ENCODE peak calls at places on chromosome 11, in four cellular contexts. Q, V, U and N are unnamed samples.

GRCh38 chr11:114274637-114275036 is 21.6 kb upstream of the NNMT start:
- DNase-seq in Q (no peak), U (no peak), V (no peak), N (no peak)

GRCh38 chr11:89347071-89347470 is 144.1 kb downstream of the NOX4 start:
- DNase-seq in Q (no peak), V (no peak), U (no peak), N (no peak)

GRCh38 chr11:111097191-111097590 is 148.3 kb upstream of the POU2AF2 start:
- DNase-seq in V (peak; percentile 62), Q (peak; percentile 41), U (no peak), N (peak; percentile 64)

GRCh38 chr11:85098996-85099395 is 528.1 kb downstream of the DLG2 start:
- DNase-seq in U (no peak), V (no peak), Q (no peak), N (no peak)

GRCh38 chr11:75721852-75722668 is 4.4 kb downstream of the MOGAT2 start:
- DNase-seq in V (no peak), Q (no peak), U (no peak), N (no peak)

GRCh38 chr11:100821198-100821597 is 134.1 kb downstream of the ARHGAP42 start:
- DNase-seq in V (no peak), Q (no peak), U (no peak), N (no peak)

GRCh38 chr11:9861860-9862725 is 198.2 kb downstream of the SWAP70 start:
- DNase-seq in Q (peak; percentile 40), V (peak; percentile 75), U (peak; percentile 85), N (peak; percentile 70)

GRCh38 chr11:73528420-73528819 is 69.5 kb downstream of the FAM168A start:
- DNase-seq in Q (no peak), U (no peak), V (no peak), N (no peak)

GRCh38 chr11:69686856-69687255 is 11.7 kb upstream of the LTO1 start:
- DNase-seq in U (no peak), Q (no peak), V (no peak), N (no peak)

GRCh38 chr11:30786392-30787120 is 200.4 kb upstream of the MPPED2 start:
- DNase-seq in U (no peak), V (peak; percentile 37), Q (no peak), N (peak; percentile 29)

GRCh38 chr11:96052921-96053631 is 129.2 kb upstream of the MTMR2 start:
- DNase-seq in V (peak; percentile 62), Q (no peak), U (peak; percentile 64), N (peak; percentile 59)

GRCh38 chr11:17751558-17751957 is 17.0 kb downstream of the KCNC1 start:
- DNase-seq in Q (peak; percentile 1), U (no peak), V (no peak), N (no peak)

GRCh38 chr11:44351898-44352498 is 42.1 kb upstream of the ALX4 start:
- DNase-seq in V (no peak), U (peak; percentile 57), Q (no peak), N (no peak)

GRCh38 chr11:73991471-73992006 is 8.9 kb upstream of the UCP2 start:
- DNase-seq in Q (no peak), V (no peak), U (peak; percentile 93), N (no peak)

GRCh38 chr11:16781821-16782220 is 43.4 kb downstream of the C11orf58 start:
- DNase-seq in U (no peak), V (no peak), Q (no peak), N (no peak)

GRCh38 chr11:131978351-131978750 is 607.9 kb downstream of the NTM start:
- DNase-seq in Q (no peak), V (no peak), U (no peak), N (no peak)

GRCh38 chr11:69931060-69931910 is 112.1 kb upstream of the FGF3 start:
- DNase-seq in Q (peak; percentile 10), V (no peak), U (no peak), N (no peak)

GRCh38 chr11:17000987-17001386 is 13.2 kb downstream of the PLEKHA7 start:
- DNase-seq in V (no peak), U (no peak), Q (no peak), N (no peak)

GRCh38 chr11:94175545-94175944 is 46.9 kb downstream of the PANX1 start:
- DNase-seq in V (peak; percentile 86), U (no peak), Q (no peak), N (peak; percentile 68)

GRCh38 chr11:5004429-5005274 is 10.0 kb downstream of the OR51L1 start:
- DNase-seq in Q (peak; percentile 58), U (peak; percentile 82), V (peak; percentile 61), N (peak; percentile 56)

GRCh38 chr11:59644528-59644927 is 24.3 kb downstream of the PATL1 start:
- DNase-seq in U (no peak), Q (no peak), V (no peak), N (no peak)

GRCh38 chr11:73273246-73273890 is 1.2 kb downstream of the P2RY6 start:
- DNase-seq in Q (no peak), U (no peak), V (no peak), N (no peak)

GRCh38 chr11:102120437-102120935 is 10.2 kb downstream of the YAP1 start:
- DNase-seq in V (peak; percentile 39), U (no peak), Q (no peak), N (no peak)

GRCh38 chr11:1908579-1908978 is 10.9 kb upstream of the TNNT3 start:
- DNase-seq in V (no peak), U (no peak), Q (peak; percentile 52), N (no peak)
- H3K4me3 ChIP-seq in V (no peak overlapping the region), U (no peak overlapping the region), Q (no peak overlapping the region), N (no peak overlapping the region)

DNA sequence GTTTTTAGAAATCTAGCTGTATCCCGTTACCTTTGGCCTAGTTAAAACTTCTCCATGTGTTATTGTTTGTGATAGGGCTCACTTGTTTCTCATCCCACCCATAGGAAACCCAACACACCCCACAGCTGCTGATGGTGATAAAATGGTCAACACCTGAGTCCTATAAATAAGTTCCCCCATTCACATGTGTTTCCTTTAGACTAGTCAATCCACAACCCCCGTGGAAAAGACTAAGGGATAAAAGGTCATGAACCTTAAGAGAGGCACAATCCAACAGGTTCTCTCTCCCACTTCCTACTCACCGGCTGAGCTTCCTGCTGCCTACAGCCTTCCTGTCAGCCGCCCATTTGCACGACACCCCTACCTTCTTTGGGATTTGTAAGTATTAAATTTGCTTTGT is 768.4 kb downstream of the JRKL start:
- DNase-seq in U (no peak), V (no peak), Q (no peak), N (no peak)
- H3K4me3 ChIP-seq in U (no peak overlapping the region), V (no peak overlapping the region), Q (no peak overlapping the region), N (no peak overlapping the region)

GRCh38 chr11:133536198-133536597 is 3.9 kb upstream of the OPCML start:
- DNase-seq in Q (no peak), V (no peak), U (no peak), N (no peak)

GRCh38 chr11:133531971-133532651 is at the start of gene OPCML:
- DNase-seq in Q (no peak), V (no peak), U (no peak), N (no peak)

GRCh38 chr11:133531450-133531849 is 851 bp downstream of the OPCML start:
- DNase-seq in V (no peak), Q (no peak), U (no peak), N (no peak)

GRCh38 chr11:133530501-133530835 is 1.8 kb downstream of the OPCML start:
- DNase-seq in Q (no peak), V (no peak), U (no peak), N (no peak)

GRCh38 chr11:133533205-133533604 is 904 bp upstream of the OPCML start:
- DNase-seq in U (no peak), Q (no peak), V (no peak), N (no peak)
- H3K4me3 ChIP-seq in U (no peak overlapping the region), Q (no peak overlapping the region), V (no peak overlapping the region), N (no peak overlapping the region)

DNA sequence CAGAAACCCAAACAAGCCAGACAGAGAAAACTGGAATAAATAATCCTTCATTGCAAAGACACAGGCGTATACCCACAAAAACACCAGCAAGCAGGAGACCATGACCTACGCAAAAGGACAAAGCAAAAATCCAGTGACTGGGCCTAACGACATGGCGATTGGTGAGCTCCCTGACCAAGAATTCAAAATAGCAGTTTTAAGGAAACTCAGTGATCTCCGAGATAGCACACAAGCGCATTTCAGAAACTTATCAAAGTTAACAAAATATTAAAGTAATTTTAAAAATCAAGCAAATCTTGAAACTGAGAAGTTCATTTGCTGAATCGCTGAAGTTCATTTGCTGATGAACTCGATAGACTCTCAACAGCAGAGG is 27.6 kb downstream of the DBX1 start:
- DNase-seq in V (no peak), U (no peak), Q (no peak), N (no peak)
- H3K4me3 ChIP-seq in V (no peak overlapping the region), U (no peak overlapping the region), Q (peak overlapping the region; percentile 47), N (no peak overlapping the region)

DNA sequence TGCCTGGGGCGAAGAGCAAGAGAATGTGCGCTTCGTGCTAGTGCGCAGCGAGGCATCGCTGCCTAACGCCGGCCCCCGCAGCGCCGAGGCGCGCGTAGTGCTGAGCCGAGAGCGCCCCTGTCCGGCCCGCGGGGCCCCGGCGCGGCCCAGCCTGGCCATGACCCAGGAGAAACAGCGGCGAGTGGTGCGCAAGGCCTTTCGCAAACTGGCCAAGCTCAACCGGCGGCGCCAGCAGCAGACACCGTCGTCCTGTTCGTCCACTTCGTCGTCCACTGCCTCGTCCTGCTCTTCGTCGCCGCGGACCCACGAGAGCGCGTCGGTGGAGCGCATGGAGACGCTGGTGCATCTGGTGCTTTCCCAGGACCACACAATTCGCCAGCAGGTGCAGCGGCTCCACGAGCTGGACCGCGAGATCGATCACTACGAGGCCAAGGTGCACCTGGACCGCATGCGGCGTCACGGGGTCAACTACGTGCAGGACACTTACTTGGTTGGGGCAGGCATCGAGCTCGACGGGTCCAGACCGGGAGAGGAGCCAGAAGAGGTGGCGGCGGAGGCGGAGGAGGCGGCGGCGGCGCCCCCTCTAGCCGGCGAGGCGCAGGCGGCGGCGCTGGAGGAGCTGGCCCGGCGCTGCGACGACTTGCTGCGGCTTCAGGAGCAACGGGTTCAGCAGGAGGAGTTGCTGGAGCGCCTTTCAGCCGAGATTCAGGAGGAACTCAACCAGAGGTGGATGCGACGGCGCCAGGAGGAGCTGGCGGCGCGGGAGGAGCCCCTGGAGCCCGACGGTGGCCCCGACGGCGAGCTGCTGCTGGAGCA is 1.0 kb downstream of the RASSF10 start:
- DNase-seq in U (no peak), Q (no peak), V (peak; percentile 7), N (no peak)
- H3K4me3 ChIP-seq in U (no peak overlapping the region), Q (peak overlapping the region; percentile 49), V (no peak overlapping the region), N (no peak overlapping the region)

GRCh38 chr11:64339754-64340408 is at the start of gene CCDC88B:
- DNase-seq in U (peak; percentile 95), Q (peak; percentile 74), V (no peak), N (no peak)

GRCh38 chr11:64341851-64342791 is 2.1 kb downstream of the CCDC88B start:
- DNase-seq in U (peak; percentile 97), Q (peak; percentile 90), V (peak; percentile 81), N (peak; percentile 79)

GRCh38 chr11:64341429-64341828 is 1.4 kb downstream of the CCDC88B start:
- DNase-seq in U (no peak), Q (no peak), V (no peak), N (no peak)

GRCh38 chr11:64339319-64339718 is 685 bp upstream of the CCDC88B start:
- DNase-seq in V (no peak), Q (no peak), U (no peak), N (no peak)

DNA sequence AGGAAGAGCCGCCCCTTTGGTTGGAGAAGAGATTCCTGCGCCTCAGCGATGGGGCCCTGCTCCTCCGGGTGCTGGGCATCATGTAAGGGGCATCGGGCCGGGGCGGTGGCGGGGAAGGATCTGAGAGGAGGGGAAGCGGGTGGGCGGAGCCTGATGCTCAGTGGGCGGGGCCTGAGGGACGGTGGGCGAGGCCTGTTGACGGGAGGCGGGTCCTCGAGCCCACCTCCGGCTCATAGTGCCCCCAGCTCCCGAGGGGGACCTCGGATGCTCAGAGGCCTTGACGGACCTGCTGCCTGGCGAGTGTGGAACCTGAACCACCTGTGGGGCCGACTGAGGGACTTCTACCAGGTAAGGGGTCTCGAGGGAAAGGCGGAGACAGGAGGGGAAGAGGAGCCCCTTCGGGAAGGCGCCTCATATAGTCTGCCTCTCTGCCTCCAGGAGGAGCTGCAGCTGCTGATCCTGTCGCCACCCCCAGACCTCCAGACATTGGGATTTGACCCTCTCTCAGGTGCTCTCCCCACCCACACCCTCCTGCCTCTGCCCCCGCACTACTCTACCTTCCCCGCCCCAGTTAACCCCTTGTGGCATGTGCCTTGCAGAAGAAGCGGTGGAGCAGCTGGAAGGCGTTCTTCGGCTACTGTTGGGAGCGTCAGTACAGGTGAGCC is 799 bp downstream of the CCDC88B start:
- DNase-seq in Q (peak; percentile 64), V (no peak), U (peak; percentile 93), N (no peak)
- H3K4me3 ChIP-seq in Q (no peak overlapping the region), V (no peak overlapping the region), U (peak overlapping the region; percentile 79), N (no peak overlapping the region)